ENCODE peak calls at places on chromosomes 13 and 19, in four cellular contexts. B, W, S and F are unnamed samples.

GRCh38 chr19:23273022-23273593 is 22.9 kb upstream of the ZNF724 start:
- DNase-seq in B (no peak), S (no peak), W (no peak), F (no peak)

GRCh38 chr13:93476175-93476574 is 249.6 kb downstream of the GPC6 start:
- DNase-seq in S (no peak), W (peak; percentile 91), B (no peak), F (peak; percentile 17)

GRCh38 chr13:51230473-51231105 is 8.4 kb downstream of the FAM124A start:
- DNase-seq in S (no peak), W (peak; percentile 7), B (no peak), F (no peak)

GRCh38 chr19:13429563-13429962 is 76.7 kb downstream of the CACNA1A start:
- DNase-seq in B (no peak), W (peak; percentile 4), S (no peak), F (no peak)

GRCh38 chr19:10602330-10603083 is 15.4 kb upstream of the AP1M2 start:
- DNase-seq in W (peak; percentile 48), S (peak; percentile 99), B (peak; percentile 91), F (peak; percentile 83)

GRCh38 chr19:55390461-55390880 is 4.7 kb downstream of the RPL28 start:
- DNase-seq in W (no peak), B (no peak), S (no peak), F (no peak)

GRCh38 chr13:113152894-113153809 is 5.3 kb upstream of the PROZ start:
- DNase-seq in B (peak; percentile 62), S (peak; percentile 32), W (no peak), F (no peak)

GRCh38 chr13:73171242-73171641 is 112.4 kb downstream of the KLF5 start:
- DNase-seq in B (no peak), S (no peak), W (no peak), F (no peak)

GRCh38 chr13:100363351-100363750 is 225.2 kb downstream of the GGACT start:
- DNase-seq in W (peak; percentile 70), B (no peak), S (no peak), F (peak; percentile 35)

GRCh38 chr19:28656644-28657043 is 556.3 kb downstream of the UQCRFS1 start:
- DNase-seq in S (no peak), W (no peak), B (no peak), F (no peak)

GRCh38 chr13:109784590-109785140 is 1.7 kb downstream of the IRS2 start:
- DNase-seq in B (peak; percentile 83), S (no peak), W (peak; percentile 62), F (no peak)

GRCh38 chr19:37966211-37967072 is 59.4 kb downstream of the SIPA1L3 start:
- DNase-seq in B (no peak), W (peak; percentile 39), S (no peak), F (no peak)

GRCh38 chr13:96796234-96796633 is 198.0 kb downstream of the OXGR1 start:
- DNase-seq in B (no peak), W (no peak), S (no peak), F (no peak)

GRCh38 chr13:50678464-50679162 is 164.9 kb downstream of the DLEU7 start:
- DNase-seq in W (peak; percentile 60), S (no peak), B (no peak), F (no peak)

GRCh38 chr13:22091222-22091970 is 420.5 kb downstream of the FGF9 start:
- DNase-seq in W (peak; percentile 79), S (no peak), B (no peak), F (no peak)

GRCh38 chr13:90830782-90831181 is 516.7 kb upstream of the MIR17HG start:
- DNase-seq in S (no peak), W (no peak), B (no peak), F (no peak)

GRCh38 chr13:108963846-108964600 is 334.6 kb downstream of the MYO16 start:
- DNase-seq in W (peak; percentile 76), B (no peak), S (no peak), F (no peak)

GRCh38 chr19:53308339-53308811 is 25.2 kb upstream of the ZNF845 start:
- DNase-seq in S (peak; percentile 49), B (peak; percentile 87), W (no peak), F (no peak)

GRCh38 chr19:16252459-16253205 is 54.9 kb downstream of the AP1M1 start:
- DNase-seq in B (no peak), S (no peak), W (no peak), F (no peak)

GRCh38 chr19:35693835-35694599 is 10.3 kb upstream of the ZBTB32 start:
- DNase-seq in B (peak; percentile 93), S (peak; percentile 89), W (peak; percentile 76), F (peak; percentile 95)

GRCh38 chr19:1672038-1672768 is 19.8 kb upstream of the TCF3 start:
- DNase-seq in S (peak; percentile 83), B (peak; percentile 62), W (peak; percentile 30), F (no peak)

GRCh38 chr13:103157034-103157433 is 90.8 kb upstream of the SLC10A2 start:
- DNase-seq in B (no peak), S (no peak), W (no peak), F (no peak)

GRCh38 chr19:42124386-42124901 is 7.8 kb downstream of the POU2F2 start:
- DNase-seq in B (no peak), S (no peak), W (no peak), F (no peak)

GRCh38 chr19:932647-933552 is 7.1 kb downstream of the ARID3A start:
- DNase-seq in W (peak; percentile 94), B (no peak), S (no peak), F (no peak)

GRCh38 chr13:26708007-26708297 is 52.6 kb downstream of the GPR12 start:
- DNase-seq in W (no peak), S (no peak), B (no peak), F (no peak)

GRCh38 chr13:74771964-74772363 is 637.8 kb upstream of the KLF12 start:
- DNase-seq in B (no peak), W (peak; percentile 87), S (no peak), F (no peak)

GRCh38 chr13:23849670-23850069 is 39.5 kb downstream of the MIPEP start:
- DNase-seq in B (no peak), S (no peak), W (no peak), F (no peak)

GRCh38 chr19:17889609-17890214 is 18.0 kb downstream of the SLC5A5 start:
- DNase-seq in S (peak; percentile 39), W (peak; percentile 37), B (peak; percentile 80), F (no peak)

GRCh38 chr19:19750131-19750841 is 17.4 kb upstream of the ZNF14 start:
- DNase-seq in W (no peak), B (no peak), S (no peak), F (no peak)

GRCh38 chr13:28659611-28659970 is 661 bp downstream of the POMP start:
- DNase-seq in W (peak; percentile 75), S (no peak), B (no peak), F (no peak)

GRCh38 chr13:43368003-43368402 is 344.6 kb downstream of the DNAJC15 start:
- DNase-seq in B (no peak), S (no peak), W (peak; percentile 57), F (no peak)

GRCh38 chr19:48967346-48968178 is 2.5 kb downstream of the FTL start:
- DNase-seq in S (no peak), W (peak; percentile 67), B (no peak), F (peak; percentile 92)

GRCh38 chr19:37977992-37978391 is 71.0 kb downstream of the SIPA1L3 start:
- DNase-seq in S (no peak), B (no peak), W (peak; percentile 99), F (no peak)

GRCh38 chr13:51674276-51674675 is 90.0 kb downstream of the WDFY2 start:
- DNase-seq in W (no peak), S (no peak), B (peak; percentile 28), F (no peak)

GRCh38 chr13:75181906-75182305 is 300.1 kb downstream of the TBC1D4 start:
- DNase-seq in S (no peak), B (no peak), W (peak; percentile 76), F (no peak)

GRCh38 chr19:39284032-39284431 is 12.2 kb upstream of the IFNL1 start:
- DNase-seq in B (no peak), W (no peak), S (no peak), F (no peak)

GRCh38 chr13:26198116-26198515 is 24.0 kb downstream of the RNF6 start:
- DNase-seq in S (no peak), B (no peak), W (no peak), F (no peak)

GRCh38 chr13:20136781-20137703 is 23.8 kb downstream of the GJA3 start:
- DNase-seq in S (peak; percentile 17), B (peak; percentile 77), W (no peak), F (peak; percentile 54)

DNA sequence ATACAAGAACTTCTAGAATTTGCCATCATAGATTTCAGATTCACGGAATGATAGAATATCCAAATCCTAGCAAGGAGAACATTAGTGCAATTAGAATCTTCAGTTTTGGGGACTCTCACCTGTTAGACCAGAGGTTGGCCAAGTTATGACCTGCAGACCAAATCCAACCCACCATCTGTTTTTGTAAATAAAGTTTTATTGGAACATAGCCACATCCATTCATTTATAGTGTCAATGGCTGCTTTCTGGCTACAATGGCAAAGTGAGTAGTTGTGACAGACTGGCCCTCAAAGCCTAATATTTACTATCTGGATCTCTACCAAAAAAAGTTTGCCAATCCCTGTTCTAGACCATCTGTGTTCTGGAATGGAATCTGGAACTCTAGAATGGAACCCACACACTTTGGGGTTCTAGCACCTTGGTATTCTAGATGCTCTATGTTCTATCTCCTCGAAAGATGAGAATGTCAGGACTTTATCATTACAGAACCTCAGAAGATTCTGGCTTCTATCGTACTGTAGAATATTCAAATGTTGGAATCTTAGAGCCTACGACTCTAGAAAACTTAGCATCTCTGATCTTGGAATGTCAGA is 2.5 kb downstream of the KPTN start:
- DNase-seq in B (no peak), S (no peak), W (no peak), F (no peak)
- TF ChIP-seq USF2 in B (no peak), S (no peak), W (no peak), F (no peak)

GRCh38 chr19:50564229-50565105 is 3.8 kb downstream of the LRRC4B start:
- DNase-seq in W (no peak), B (no peak), S (no peak), F (no peak)
- TF ChIP-seq USF2 in W (no peak), B (no peak), S (no peak), F (no peak)

DNA sequence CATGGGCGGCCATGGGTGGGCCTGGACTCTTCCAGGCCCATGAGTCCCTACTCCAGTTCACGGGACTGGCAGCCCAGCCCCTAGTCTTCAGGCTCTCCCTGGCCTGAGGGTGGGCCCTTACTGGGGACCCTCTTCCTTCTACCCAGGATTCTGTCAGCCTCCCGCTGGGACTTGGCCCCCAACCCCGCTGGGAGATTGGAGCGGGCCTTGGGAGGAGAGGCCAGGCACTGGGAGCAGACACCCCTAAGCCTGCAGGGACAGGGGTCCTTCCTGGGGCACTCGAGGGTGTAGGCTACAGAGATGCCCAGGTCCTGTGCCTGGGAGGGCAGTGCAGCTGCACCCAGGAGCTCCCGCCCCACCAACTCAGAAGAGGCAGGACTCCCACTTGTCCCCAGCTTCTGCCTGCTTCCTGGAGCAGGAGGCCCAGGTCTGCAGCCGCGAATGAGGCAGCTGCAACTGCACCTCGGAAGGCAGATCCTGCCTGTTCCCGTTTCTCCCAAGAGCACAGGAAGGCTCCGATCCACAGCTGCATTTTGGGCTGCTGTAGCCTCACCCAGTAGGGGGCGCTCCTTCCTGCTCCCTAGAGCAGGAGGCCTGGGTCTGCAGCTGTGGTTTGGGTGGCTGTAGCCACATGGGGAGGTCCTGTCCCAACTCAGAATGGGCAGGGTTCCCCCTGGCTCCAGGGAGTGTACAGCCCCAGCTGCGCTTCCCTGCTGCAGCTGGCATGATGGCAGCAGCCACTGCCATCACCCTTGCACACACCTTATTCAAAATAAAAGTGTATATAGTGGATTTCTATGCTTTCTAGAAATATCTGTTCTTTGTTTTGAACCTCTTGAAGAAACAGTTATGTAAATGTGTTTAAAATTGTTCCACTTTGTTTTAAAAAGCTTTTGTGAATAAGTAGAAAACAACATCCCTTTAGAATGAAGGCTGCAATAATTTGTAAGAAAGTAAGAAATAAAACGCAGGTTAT is 46.8 kb downstream of the TEX26 start:
- DNase-seq in B (peak; percentile 92), S (peak; percentile 19), W (no peak), F (peak; percentile 31)
- TF ChIP-seq USF2 in B (no peak), S (no peak), W (no peak), F (no peak)

GRCh38 chr19:8123683-8124082 is 25.7 kb downstream of the FBN3 start:
- DNase-seq in S (no peak), W (no peak), B (no peak), F (no peak)
- TF ChIP-seq USF2 in S (no peak), W (no peak), B (no peak), F (no peak)